ENCODE peak calls at places on chromosomes 6 and 20, in six cellular contexts. One of them, this sample, is unnamed.
A peak's percentile ranks its signal among the peaks of the same experiment; 100 is the strongest.

GRCh38 chr6:109579361-109579760 is 96.3 kb upstream of the ZBTB24 start:
- DNase-seq in stimulated activated CD8-positive, alpha-beta memory T cell treated with anti-CD3 and anti-CD28 coated beads, Interleukin-15, amount 100 ng/mL, for 1 hour: no peak
- DNase-seq in activated CD4-positive, alpha-beta T cell treated with anti-CD3 and anti-CD28 coated beads for 48 hours: no peak
- DNase-seq in A673: peak; percentile 41
- DNase-seq in iris pigment epithelial cell: peak; percentile 1
- DNase-seq in NCI-H2171 treated with DMSO at 0.1 percent for 48 hours: no peak
- DNase-seq in this sample: no peak

GRCh38 chr6:33199687-33200233 is 705 bp downstream of the RXRB start:
- DNase-seq in iris pigment epithelial cell: peak; percentile 46
- DNase-seq in stimulated activated CD8-positive, alpha-beta memory T cell treated with anti-CD3 and anti-CD28 coated beads, Interleukin-15, amount 100 ng/mL, for 1 hour: no peak
- DNase-seq in NCI-H2171 treated with DMSO at 0.1 percent for 48 hours: peak; percentile 75
- DNase-seq in activated CD4-positive, alpha-beta T cell treated with anti-CD3 and anti-CD28 coated beads for 48 hours: peak; percentile 84
- DNase-seq in A673: peak; percentile 77
- DNase-seq in this sample: no peak

GRCh38 chr20:354298-354977 is 7.5 kb downstream of the NRSN2 start:
- DNase-seq in NCI-H2171 treated with DMSO at 0.1 percent for 48 hours: peak; percentile 87
- DNase-seq in activated CD4-positive, alpha-beta T cell treated with anti-CD3 and anti-CD28 coated beads for 48 hours: peak; percentile 85
- DNase-seq in A673: peak; percentile 86
- DNase-seq in iris pigment epithelial cell: peak; percentile 60
- DNase-seq in stimulated activated CD8-positive, alpha-beta memory T cell treated with anti-CD3 and anti-CD28 coated beads, Interleukin-15, amount 100 ng/mL, for 1 hour: peak; percentile 68
- DNase-seq in this sample: peak; percentile 81

GRCh38 chr6:163260111-163260895 is 154.2 kb upstream of the QKI start:
- DNase-seq in NCI-H2171 treated with DMSO at 0.1 percent for 48 hours: no peak
- DNase-seq in activated CD4-positive, alpha-beta T cell treated with anti-CD3 and anti-CD28 coated beads for 48 hours: no peak
- DNase-seq in iris pigment epithelial cell: peak; percentile 6
- DNase-seq in stimulated activated CD8-positive, alpha-beta memory T cell treated with anti-CD3 and anti-CD28 coated beads, Interleukin-15, amount 100 ng/mL, for 1 hour: no peak
- DNase-seq in A673: peak; percentile 41
- DNase-seq in this sample: peak; percentile 96

GRCh38 chr20:44080646-44081267 is 106.2 kb downstream of the JPH2 start:
- DNase-seq in iris pigment epithelial cell: peak; percentile 79
- DNase-seq in activated CD4-positive, alpha-beta T cell treated with anti-CD3 and anti-CD28 coated beads for 48 hours: peak; percentile 83
- DNase-seq in stimulated activated CD8-positive, alpha-beta memory T cell treated with anti-CD3 and anti-CD28 coated beads, Interleukin-15, amount 100 ng/mL, for 1 hour: peak; percentile 71
- DNase-seq in NCI-H2171 treated with DMSO at 0.1 percent for 48 hours: peak; percentile 77
- DNase-seq in A673: peak; percentile 84
- DNase-seq in this sample: peak; percentile 77

GRCh38 chr20:35267092-35267491 is 10.8 kb downstream of the MMP24OS start:
- DNase-seq in activated CD4-positive, alpha-beta T cell treated with anti-CD3 and anti-CD28 coated beads for 48 hours: no peak
- DNase-seq in A673: no peak
- DNase-seq in NCI-H2171 treated with DMSO at 0.1 percent for 48 hours: no peak
- DNase-seq in stimulated activated CD8-positive, alpha-beta memory T cell treated with anti-CD3 and anti-CD28 coated beads, Interleukin-15, amount 100 ng/mL, for 1 hour: no peak
- DNase-seq in iris pigment epithelial cell: no peak
- DNase-seq in this sample: no peak

GRCh38 chr6:154228521-154228905 is 128.1 kb downstream of the IPCEF1 start:
- DNase-seq in stimulated activated CD8-positive, alpha-beta memory T cell treated with anti-CD3 and anti-CD28 coated beads, Interleukin-15, amount 100 ng/mL, for 1 hour: no peak
- DNase-seq in activated CD4-positive, alpha-beta T cell treated with anti-CD3 and anti-CD28 coated beads for 48 hours: no peak
- DNase-seq in NCI-H2171 treated with DMSO at 0.1 percent for 48 hours: no peak
- DNase-seq in A673: no peak
- DNase-seq in iris pigment epithelial cell: no peak
- DNase-seq in this sample: no peak

GRCh38 chr6:1603708-1604346 is 5.9 kb upstream of the FOXC1 start:
- DNase-seq in activated CD4-positive, alpha-beta T cell treated with anti-CD3 and anti-CD28 coated beads for 48 hours: no peak
- DNase-seq in A673: no peak
- DNase-seq in iris pigment epithelial cell: no peak
- DNase-seq in stimulated activated CD8-positive, alpha-beta memory T cell treated with anti-CD3 and anti-CD28 coated beads, Interleukin-15, amount 100 ng/mL, for 1 hour: no peak
- DNase-seq in NCI-H2171 treated with DMSO at 0.1 percent for 48 hours: no peak
- DNase-seq in this sample: no peak

GRCh38 chr20:62953839-62954703 is 1.6 kb downstream of the SLC17A9 start:
- DNase-seq in A673: peak; percentile 51
- DNase-seq in iris pigment epithelial cell: peak; percentile 79
- DNase-seq in stimulated activated CD8-positive, alpha-beta memory T cell treated with anti-CD3 and anti-CD28 coated beads, Interleukin-15, amount 100 ng/mL, for 1 hour: peak; percentile 43
- DNase-seq in NCI-H2171 treated with DMSO at 0.1 percent for 48 hours: peak; percentile 20
- DNase-seq in activated CD4-positive, alpha-beta T cell treated with anti-CD3 and anti-CD28 coated beads for 48 hours: peak; percentile 64
- DNase-seq in this sample: peak; percentile 77

GRCh38 chr6:45710304-45710821 is 305.3 kb downstream of the CLIC5 start:
- DNase-seq in activated CD4-positive, alpha-beta T cell treated with anti-CD3 and anti-CD28 coated beads for 48 hours: peak; percentile 95
- DNase-seq in A673: no peak
- DNase-seq in NCI-H2171 treated with DMSO at 0.1 percent for 48 hours: no peak
- DNase-seq in iris pigment epithelial cell: peak; percentile 47
- DNase-seq in stimulated activated CD8-positive, alpha-beta memory T cell treated with anti-CD3 and anti-CD28 coated beads, Interleukin-15, amount 100 ng/mL, for 1 hour: no peak
- DNase-seq in this sample: no peak

GRCh38 chr20:5991623-5992441 is 41.4 kb downstream of the MCM8 start:
- DNase-seq in activated CD4-positive, alpha-beta T cell treated with anti-CD3 and anti-CD28 coated beads for 48 hours: no peak
- DNase-seq in stimulated activated CD8-positive, alpha-beta memory T cell treated with anti-CD3 and anti-CD28 coated beads, Interleukin-15, amount 100 ng/mL, for 1 hour: no peak
- DNase-seq in iris pigment epithelial cell: peak; percentile 82
- DNase-seq in A673: no peak
- DNase-seq in NCI-H2171 treated with DMSO at 0.1 percent for 48 hours: no peak
- DNase-seq in this sample: no peak

GRCh38 chr6:150672792-150673191 is 73.1 kb downstream of the PLEKHG1 start:
- DNase-seq in NCI-H2171 treated with DMSO at 0.1 percent for 48 hours: no peak
- DNase-seq in iris pigment epithelial cell: no peak
- DNase-seq in stimulated activated CD8-positive, alpha-beta memory T cell treated with anti-CD3 and anti-CD28 coated beads, Interleukin-15, amount 100 ng/mL, for 1 hour: no peak
- DNase-seq in activated CD4-positive, alpha-beta T cell treated with anti-CD3 and anti-CD28 coated beads for 48 hours: no peak
- DNase-seq in A673: no peak
- DNase-seq in this sample: peak; percentile 16

GRCh38 chr6:111663692-111664564 is 58.2 kb upstream of the TRAF3IP2 start:
- DNase-seq in NCI-H2171 treated with DMSO at 0.1 percent for 48 hours: no peak
- DNase-seq in iris pigment epithelial cell: peak; percentile 54
- DNase-seq in stimulated activated CD8-positive, alpha-beta memory T cell treated with anti-CD3 and anti-CD28 coated beads, Interleukin-15, amount 100 ng/mL, for 1 hour: no peak
- DNase-seq in A673: no peak
- DNase-seq in activated CD4-positive, alpha-beta T cell treated with anti-CD3 and anti-CD28 coated beads for 48 hours: no peak
- DNase-seq in this sample: no peak

GRCh38 chr20:12570371-12570770 is 438.4 kb upstream of the SPTLC3 start:
- DNase-seq in A673: peak; percentile 84
- DNase-seq in stimulated activated CD8-positive, alpha-beta memory T cell treated with anti-CD3 and anti-CD28 coated beads, Interleukin-15, amount 100 ng/mL, for 1 hour: no peak
- DNase-seq in iris pigment epithelial cell: peak; percentile 1
- DNase-seq in activated CD4-positive, alpha-beta T cell treated with anti-CD3 and anti-CD28 coated beads for 48 hours: no peak
- DNase-seq in NCI-H2171 treated with DMSO at 0.1 percent for 48 hours: peak; percentile 84
- DNase-seq in this sample: peak; percentile 66

This sample was measured in NCI-H1092 treated with DMSO at 0.1 percent for 48 hours.